ENCODE peak calls at places on chromosomes 16 and 17, in ten cellular contexts. One of them, this sample, is unnamed.

GRCh38 chr16:60091076-60091475 is 1357.0 kb upstream of the GOT2 start:
- DNase-seq in cardiac fibroblast: no peak
- DNase-seq in CD14-positive monocyte: no peak
- DNase-seq in D341Med: no peak
- DNase-seq in fibroblast of lung: no peak
- DNase-seq in left ventricle myocardium inferior: no peak
- DNase-seq in Daoy: no peak
- DNase-seq in lung microvascular endothelial cell: no peak
- DNase-seq in AG04450: no peak
- DNase-seq in astrocyte of the hippocampus: no peak
- DNase-seq in this sample: no peak

GRCh38 chr17:72719582-72720493 is 372.6 kb downstream of the SLC39A11 start:
- DNase-seq in cardiac fibroblast: peak; percentile 46
- DNase-seq in CD14-positive monocyte: no peak
- DNase-seq in D341Med: no peak
- DNase-seq in fibroblast of lung: peak; percentile 93
- DNase-seq in left ventricle myocardium inferior: no peak
- DNase-seq in Daoy: peak; percentile 93
- DNase-seq in lung microvascular endothelial cell: no peak
- DNase-seq in AG04450: no peak
- DNase-seq in astrocyte of the hippocampus: peak; percentile 93
- DNase-seq in this sample: no peak

GRCh38 chr17:75493476-75494129 is 21.7 kb downstream of the CASKIN2 start:
- DNase-seq in cardiac fibroblast: no peak
- DNase-seq in CD14-positive monocyte: no peak
- DNase-seq in D341Med: no peak
- DNase-seq in fibroblast of lung: no peak
- DNase-seq in left ventricle myocardium inferior: no peak
- DNase-seq in Daoy: no peak
- DNase-seq in lung microvascular endothelial cell: no peak
- DNase-seq in AG04450: no peak
- DNase-seq in astrocyte of the hippocampus: no peak
- DNase-seq in this sample: no peak

GRCh38 chr17:69473801-69474170 is 59.3 kb downstream of the MAP2K6 start:
- DNase-seq in cardiac fibroblast: no peak
- DNase-seq in CD14-positive monocyte: no peak
- DNase-seq in D341Med: no peak
- DNase-seq in fibroblast of lung: peak; percentile 74
- DNase-seq in left ventricle myocardium inferior: no peak
- DNase-seq in Daoy: no peak
- DNase-seq in lung microvascular endothelial cell: no peak
- DNase-seq in AG04450: no peak
- DNase-seq in astrocyte of the hippocampus: peak; percentile 66
- DNase-seq in this sample: no peak

GRCh38 chr16:67563708-67564468 is 1.6 kb downstream of the CTCF start:
- DNase-seq in cardiac fibroblast: peak; percentile 82
- DNase-seq in CD14-positive monocyte: no peak
- DNase-seq in D341Med: no peak
- DNase-seq in fibroblast of lung: peak; percentile 70
- DNase-seq in left ventricle myocardium inferior: no peak
- DNase-seq in Daoy: no peak
- DNase-seq in lung microvascular endothelial cell: peak; percentile 42
- DNase-seq in AG04450: peak; percentile 57
- DNase-seq in astrocyte of the hippocampus: peak; percentile 58
- DNase-seq in this sample: no peak

GRCh38 chr16:65178151-65178550 is 56.3 kb upstream of the CDH11 start:
- DNase-seq in cardiac fibroblast: peak; percentile 15
- DNase-seq in CD14-positive monocyte: no peak
- DNase-seq in D341Med: no peak
- DNase-seq in fibroblast of lung: peak; percentile 68
- DNase-seq in left ventricle myocardium inferior: no peak
- DNase-seq in Daoy: peak; percentile 8
- DNase-seq in lung microvascular endothelial cell: no peak
- DNase-seq in AG04450: no peak
- DNase-seq in astrocyte of the hippocampus: peak; percentile 2
- DNase-seq in this sample: no peak

GRCh38 chr17:36749493-36749892 is 148.1 kb downstream of the MRM1 start:
- DNase-seq in cardiac fibroblast: no peak
- DNase-seq in CD14-positive monocyte: no peak
- DNase-seq in D341Med: no peak
- DNase-seq in fibroblast of lung: no peak
- DNase-seq in left ventricle myocardium inferior: no peak
- DNase-seq in Daoy: no peak
- DNase-seq in lung microvascular endothelial cell: no peak
- DNase-seq in AG04450: no peak
- DNase-seq in astrocyte of the hippocampus: no peak
- DNase-seq in this sample: no peak

GRCh38 chr17:28916302-28916934 is 13.5 kb upstream of the DHRS13 start:
- DNase-seq in cardiac fibroblast: peak; percentile 66
- DNase-seq in CD14-positive monocyte: no peak
- DNase-seq in D341Med: peak; percentile 70
- DNase-seq in fibroblast of lung: peak; percentile 25
- DNase-seq in left ventricle myocardium inferior: no peak
- DNase-seq in Daoy: no peak
- DNase-seq in lung microvascular endothelial cell: peak; percentile 78
- DNase-seq in AG04450: no peak
- DNase-seq in astrocyte of the hippocampus: peak; percentile 56
- DNase-seq in this sample: no peak

GRCh38 chr17:80832266-80832676 is 159.4 kb upstream of the CHMP6 start:
- DNase-seq in cardiac fibroblast: peak; percentile 58
- DNase-seq in CD14-positive monocyte: no peak
- DNase-seq in D341Med: no peak
- DNase-seq in fibroblast of lung: peak; percentile 79
- DNase-seq in left ventricle myocardium inferior: no peak
- DNase-seq in Daoy: peak; percentile 74
- DNase-seq in lung microvascular endothelial cell: peak; percentile 8
- DNase-seq in AG04450: peak; percentile 36
- DNase-seq in astrocyte of the hippocampus: peak; percentile 80
- DNase-seq in this sample: no peak

This sample was measured in effector memory CD4-positive, alpha-beta T cell.